ENCODE peak calls at places on chromosomes 11 and 22, in eight cellular contexts. J is HFFc6, P is endothelial cell, X is MCF 10A, I is AG04450, W is neural crest cell, N is fibroblast of the aortic adventitia, A is cardiac muscle cell. O is an unnamed sample.

GRCh38 chr22:37167981-37168647 is 18.4 kb upstream of the IL2RB start:
- DNase-seq in A (no peak), N (no peak), P (no peak), W (no peak), X (no peak), J (no peak), I (no peak), O (peak; percentile 43)

GRCh38 chr22:17013396-17014100 is 5.5 kb upstream of the GAB4 start:
- DNase-seq in J (no peak), I (no peak), N (no peak), W (no peak), A (no peak), X (no peak), P (no peak), O (no peak)

GRCh38 chr11:96061730-96062524 is 138.0 kb upstream of the MTMR2 start:
- DNase-seq in W (no peak), X (no peak), P (no peak), N (no peak), I (no peak), J (peak; percentile 41), A (peak; percentile 9), O (no peak)

GRCh38 chr11:45754261-45754709 is 50.7 kb upstream of the SLC35C1 start:
- DNase-seq in I (no peak), X (no peak), N (peak; percentile 47), A (peak; percentile 87), P (no peak), W (no peak), J (no peak), O (no peak)

GRCh38 chr11:97751405-97751804 is 1269.3 kb upstream of the CNTN5 start:
- DNase-seq in N (no peak), J (no peak), P (no peak), W (no peak), X (no peak), A (no peak), I (no peak), O (no peak)

GRCh38 chr11:66619080-66619554 is 2.7 kb downstream of the RBM14 start:
- DNase-seq in X (peak; percentile 83), N (peak; percentile 79), A (peak; percentile 65), W (no peak), J (peak; percentile 75), I (no peak), P (no peak), O (no peak)

GRCh38 chr22:38967451-38968450 is 10.3 kb downstream of the APOBEC3A start:
- DNase-seq in J (no peak), X (no peak), P (no peak), I (no peak), W (no peak), A (no peak), N (no peak), O (no peak)

GRCh38 chr22:37559901-37560681 is at the start of gene CDC42EP1:
- DNase-seq in W (no peak), I (no peak), N (peak; percentile 55), X (peak; percentile 56), A (peak; percentile 59), J (peak; percentile 35), P (peak; percentile 51), O (peak; percentile 79)

GRCh38 chr11:122127020-122127419 is 11.0 kb upstream of the BLID start:
- DNase-seq in I (no peak), J (no peak), W (no peak), A (no peak), P (no peak), N (peak; percentile 35), X (no peak), O (no peak)

GRCh38 chr11:115207916-115208315 is 296.3 kb downstream of the CADM1 start:
- DNase-seq in N (no peak), I (no peak), A (no peak), W (no peak), J (no peak), X (no peak), P (no peak), O (no peak)

GRCh38 chr11:114684636-114685035 is 6.3 kb downstream of the NXPE2 start:
- DNase-seq in I (no peak), W (no peak), N (no peak), J (no peak), P (no peak), A (no peak), X (peak; percentile 2), O (no peak)

GRCh38 chr11:63635762-63636465 is 21.7 kb upstream of the PLAAT3 start:
- DNase-seq in I (peak; percentile 27), N (peak; percentile 76), X (peak; percentile 66), W (peak; percentile 71), A (peak; percentile 67), J (peak; percentile 60), P (peak; percentile 71), O (no peak)

GRCh38 chr11:2396471-2396870 is 4.1 kb upstream of the TSSC4 start:
- DNase-seq in P (no peak), N (no peak), A (no peak), I (no peak), W (no peak), X (no peak), J (no peak), O (no peak)

GRCh38 chr22:43013355-43014061 is 1.4 kb downstream of the PACSIN2 start:
- DNase-seq in X (no peak), N (no peak), I (no peak), A (no peak), J (peak; percentile 41), W (no peak), P (no peak), O (no peak)

GRCh38 chr11:87529486-87529885 is 491.8 kb downstream of the TMEM135 start:
- DNase-seq in A (no peak), X (no peak), W (no peak), N (peak; percentile 2), P (no peak), I (no peak), J (no peak), O (no peak)

GRCh38 chr11:34644669-34645406 is 23.9 kb downstream of the EHF start:
- DNase-seq in W (no peak), J (peak; percentile 63), N (peak; percentile 56), I (peak; percentile 59), P (no peak), A (no peak), X (peak; percentile 82), O (no peak)

GRCh38 chr11:111399187-111400031 is 20.3 kb upstream of the POU2AF1 start:
- DNase-seq in P (no peak), J (no peak), X (no peak), I (no peak), A (no peak), N (no peak), W (no peak), O (no peak)
- TF ChIP-seq CTCF in P (no peak), J (no peak), X (no peak), I (no peak), A (no peak), N (no peak), W (no peak), O (no peak)

DNA sequence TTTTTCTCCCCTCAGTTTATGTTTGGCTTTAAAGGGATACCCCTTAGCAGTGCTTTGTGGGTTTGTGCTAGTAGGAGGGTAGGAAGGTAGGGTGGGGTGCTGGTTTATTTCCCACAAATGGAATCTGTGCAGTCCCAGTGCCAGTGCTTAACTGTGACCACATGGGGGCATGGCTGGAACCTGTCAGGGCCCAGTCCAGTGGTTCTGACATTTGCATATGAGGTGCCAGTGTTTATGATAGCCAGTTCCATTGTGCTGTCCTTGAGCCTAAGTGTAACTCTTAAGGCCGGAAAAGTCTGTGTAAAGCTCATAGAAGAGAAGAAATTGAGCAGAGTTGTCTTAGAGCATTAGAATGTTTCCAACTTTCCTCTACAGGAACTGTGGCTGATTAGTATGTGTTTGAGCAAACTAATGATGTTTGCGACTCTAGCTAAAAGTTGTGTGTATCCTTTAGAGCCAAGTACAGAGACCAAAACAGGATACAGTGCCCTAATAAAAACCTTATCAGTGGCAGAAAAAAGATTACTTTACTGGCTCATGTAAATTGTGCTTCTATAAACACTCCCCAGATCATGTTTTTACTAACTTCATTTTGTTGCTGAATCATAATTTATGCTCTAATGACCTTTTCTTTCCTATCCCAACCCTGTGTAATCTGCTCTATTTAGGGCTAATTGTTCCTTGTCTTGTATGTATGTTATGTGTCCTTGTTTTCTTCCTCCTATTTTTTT is 38.1 kb downstream of the DIXDC1 start:
- DNase-seq in I (no peak), N (no peak), P (no peak), W (no peak), A (no peak), J (no peak), X (no peak), O (no peak)
- TF ChIP-seq CTCF in I (peak; percentile 13), N (peak; percentile 18), P (no peak), W (no peak), A (no peak), J (peak; percentile 56), X (no peak), O (peak; percentile 37)

GRCh38 chr11:80023416-80023815 is 582.6 kb upstream of the TENM4 start:
- DNase-seq in N (no peak), X (no peak), P (no peak), A (no peak), I (no peak), W (no peak), J (no peak), O (no peak)
- TF ChIP-seq CTCF in N (no peak), X (no peak), P (no peak), A (no peak), I (no peak), W (no peak), J (no peak), O (no peak)

GRCh38 chr11:47184711-47185304 is 1.4 kb downstream of the PACSIN3 start:
- DNase-seq in N (no peak), P (no peak), I (no peak), X (no peak), A (no peak), W (no peak), J (no peak), O (peak; percentile 88)

GRCh38 chr11:47185305-47186075 is 744 bp downstream of the PACSIN3 start:
- DNase-seq in X (peak; percentile 72), N (no peak), J (peak; percentile 22), I (no peak), W (no peak), P (peak; percentile 30), A (peak; percentile 85), O (peak; percentile 74)

GRCh38 chr11:47186937-47187681 is 875 bp upstream of the PACSIN3 start:
- DNase-seq in W (peak; percentile 26), A (peak; percentile 86), J (no peak), N (peak; percentile 60), P (peak; percentile 45), X (no peak), I (no peak), O (no peak)

GRCh38 chr11:47187723-47188122 is 1.5 kb upstream of the PACSIN3 start:
- DNase-seq in P (no peak), A (peak; percentile 48), W (no peak), J (no peak), N (no peak), X (no peak), I (no peak), O (no peak)

DNA sequence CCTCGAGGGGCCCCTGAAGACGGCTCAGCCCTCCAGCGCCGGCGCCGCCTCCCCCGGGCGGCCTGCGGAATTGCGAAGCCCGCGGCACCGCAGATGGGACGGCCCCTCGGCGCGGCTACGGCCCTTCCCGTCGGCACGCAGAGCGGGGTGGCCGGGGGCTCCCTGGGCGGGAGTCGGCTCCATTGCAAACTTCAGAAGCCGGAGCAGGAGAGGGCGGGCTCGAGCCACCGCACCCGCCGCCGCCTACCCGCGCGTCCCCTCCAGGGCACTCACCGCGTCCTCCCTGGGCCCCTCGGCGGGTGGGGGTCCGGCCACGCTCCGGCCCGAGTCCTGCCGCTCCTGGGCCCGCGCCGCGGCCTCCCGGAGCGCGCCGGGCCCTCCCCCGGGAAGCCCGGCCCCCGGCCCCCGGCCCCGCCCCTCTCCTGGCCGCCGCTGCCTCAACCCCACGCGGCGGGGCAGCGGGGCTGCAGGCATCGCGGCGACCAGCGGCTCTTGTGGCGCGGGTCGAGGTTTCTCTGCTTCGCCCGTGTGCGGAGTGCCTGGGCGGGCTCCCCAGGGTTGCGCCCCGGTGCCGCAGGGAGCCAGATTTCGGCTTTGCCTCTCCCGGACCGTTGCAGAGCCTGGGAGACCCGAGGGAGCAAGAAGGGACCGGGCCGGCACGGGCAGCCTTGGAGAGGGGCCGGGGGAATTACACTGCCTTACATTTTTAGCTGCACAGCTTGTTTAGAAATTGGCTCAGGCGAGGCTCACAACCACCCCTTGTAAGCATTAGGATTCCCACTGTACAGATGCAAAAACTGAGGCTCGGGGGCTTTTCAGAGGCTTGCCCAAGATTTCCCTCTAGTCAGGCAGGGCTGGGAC is at the start of gene PACSIN3:
- DNase-seq in I (no peak), N (no peak), A (peak; percentile 73), P (peak; percentile 63), X (peak; percentile 53), W (peak; percentile 47), J (no peak), O (peak; percentile 64)
- TF ChIP-seq CTCF in I (no peak), N (peak; percentile 0), A (peak; percentile 6), P (no peak), X (no peak), W (peak; percentile 47), J (peak; percentile 19), O (no peak)

O was measured in right lobe of liver.